ENCODE peak calls at places on chromosomes 4 and X, in five cellular contexts. T, B, O, E and Q are unnamed samples.

GRCh38 chrX:123267220-123267619 is 83.1 kb downstream of the GRIA3 start:
- DNase-seq in T (peak), B (peak), O (no peak), E (no peak), Q (peak)

GRCh38 chrX:27086221-27086620 is 376.9 kb downstream of the PPP4R3C start:
- DNase-seq in T (no peak), B (no peak), O (no peak), E (no peak), Q (no peak)

GRCh38 chrX:19747672-19748610 is 139.5 kb downstream of the SH3KBP1 start:
- DNase-seq in T (no peak), B (no peak), O (peak), E (no peak), Q (no peak)

GRCh38 chr4:174521800-174522182 is 497 bp downstream of the HPGD start:
- DNase-seq in T (no peak), B (no peak), O (peak), E (peak), Q (no peak)

GRCh38 chrX:38516196-38516595 is 45.1 kb upstream of the TSPAN7 start:
- DNase-seq in T (no peak), B (no peak), O (no peak), E (no peak), Q (no peak)

GRCh38 chrX:119685225-119686066 is 7.5 kb downstream of the SEPTIN6 start:
- DNase-seq in T (no peak), B (no peak), O (no peak), E (no peak), Q (no peak)

GRCh38 chr4:3414421-3415279 is 27.1 kb upstream of the HGFAC start:
- DNase-seq in T (no peak), B (no peak), O (no peak), E (no peak), Q (no peak)

GRCh38 chr4:158799013-158799770 is 30.4 kb downstream of the FNIP2 start:
- DNase-seq in T (no peak), B (no peak), O (no peak), E (no peak), Q (no peak)

GRCh38 chr4:26081795-26082498 is 167.9 kb downstream of the SMIM20 start:
- DNase-seq in T (peak), B (no peak), O (no peak), E (peak), Q (no peak)

GRCh38 chr4:24856586-24856985 is 56.3 kb downstream of the CCDC149 start:
- DNase-seq in T (peak), B (no peak), O (no peak), E (no peak), Q (no peak)

GRCh38 chrX:40109288-40110008 is 11.7 kb upstream of the BCOR start:
- DNase-seq in T (no peak), B (no peak), O (peak), E (no peak), Q (no peak)

GRCh38 chrX:46575991-46576392 is 2.4 kb downstream of the CHST7 start:
- DNase-seq in T (no peak), B (no peak), O (no peak), E (no peak), Q (no peak)